ENCODE peak calls at places on chromosomes 7 and 10, in nine cellular contexts. One of them, this sample, is unnamed.

GRCh38 chr10:122112625-122113160 is 123.7 kb downstream of the TACC2 start:
- DNase-seq in GM23338: peak
- DNase-seq in neural progenitor cell: peak
- DNase-seq in K562: peak
- DNase-seq in HCT116: peak
- DNase-seq in SK-N-SH: peak
- DNase-seq in hepatocyte: peak
- DNase-seq in H1: peak
- DNase-seq in astrocyte: peak
- DNase-seq in this sample: peak

GRCh38 chr10:4315529-4315928 is 510.5 kb upstream of the AKR1E2 start:
- DNase-seq in neural progenitor cell: no peak
- DNase-seq in HCT116: no peak
- DNase-seq in GM23338: no peak
- DNase-seq in SK-N-SH: no peak
- DNase-seq in hepatocyte: no peak
- DNase-seq in H1: no peak
- DNase-seq in astrocyte: peak
- DNase-seq in K562: no peak
- DNase-seq in this sample: no peak

GRCh38 chr10:371515-371914 is 236.3 kb downstream of the ZMYND11 start:
- DNase-seq in neural progenitor cell: no peak
- DNase-seq in astrocyte: no peak
- DNase-seq in H1: no peak
- DNase-seq in GM23338: no peak
- DNase-seq in HCT116: no peak
- DNase-seq in hepatocyte: no peak
- DNase-seq in K562: no peak
- DNase-seq in SK-N-SH: no peak
- DNase-seq in this sample: no peak

GRCh38 chr10:26881600-26882331 is 21.0 kb upstream of the ABI1 start:
- DNase-seq in K562: peak
- DNase-seq in hepatocyte: peak
- DNase-seq in SK-N-SH: peak
- DNase-seq in H1: no peak
- DNase-seq in astrocyte: peak
- DNase-seq in GM23338: peak
- DNase-seq in neural progenitor cell: peak
- DNase-seq in HCT116: peak
- DNase-seq in this sample: peak

GRCh38 chr10:78972160-78972946 is 96.4 kb upstream of the ZMIZ1 start:
- DNase-seq in astrocyte: peak
- DNase-seq in hepatocyte: peak
- DNase-seq in GM23338: no peak
- DNase-seq in neural progenitor cell: peak
- DNase-seq in HCT116: peak
- DNase-seq in SK-N-SH: peak
- DNase-seq in H1: no peak
- DNase-seq in K562: peak
- DNase-seq in this sample: peak

GRCh38 chr7:66326501-66327180 is 121.5 kb downstream of the TPST1 start:
- DNase-seq in H1: no peak
- DNase-seq in HCT116: no peak
- DNase-seq in K562: no peak
- DNase-seq in neural progenitor cell: no peak
- DNase-seq in astrocyte: peak
- DNase-seq in SK-N-SH: peak
- DNase-seq in GM23338: no peak
- DNase-seq in hepatocyte: no peak
- DNase-seq in this sample: no peak

GRCh38 chr7:81244213-81244612 is 325.4 kb upstream of the SEMA3C start:
- DNase-seq in K562: no peak
- DNase-seq in SK-N-SH: no peak
- DNase-seq in astrocyte: no peak
- DNase-seq in GM23338: no peak
- DNase-seq in HCT116: peak
- DNase-seq in hepatocyte: peak
- DNase-seq in neural progenitor cell: no peak
- DNase-seq in H1: no peak
- DNase-seq in this sample: no peak

GRCh38 chr7:142263598-142264380 is 5.9 kb upstream of the PRSS58 start:
- DNase-seq in hepatocyte: no peak
- DNase-seq in astrocyte: peak
- DNase-seq in HCT116: no peak
- DNase-seq in H1: no peak
- DNase-seq in GM23338: no peak
- DNase-seq in SK-N-SH: no peak
- DNase-seq in K562: no peak
- DNase-seq in neural progenitor cell: no peak
- DNase-seq in this sample: peak

GRCh38 chr7:152451356-152451755 is 15.6 kb upstream of the KMT2C start:
- DNase-seq in SK-N-SH: no peak
- DNase-seq in neural progenitor cell: no peak
- DNase-seq in hepatocyte: no peak
- DNase-seq in GM23338: no peak
- DNase-seq in HCT116: no peak
- DNase-seq in astrocyte: no peak
- DNase-seq in K562: no peak
- DNase-seq in H1: no peak
- DNase-seq in this sample: no peak

GRCh38 chr7:134562136-134562535 is 13.2 kb downstream of the AKR1B15 start:
- DNase-seq in hepatocyte: no peak
- DNase-seq in K562: no peak
- DNase-seq in H1: no peak
- DNase-seq in neural progenitor cell: no peak
- DNase-seq in SK-N-SH: no peak
- DNase-seq in GM23338: no peak
- DNase-seq in HCT116: no peak
- DNase-seq in astrocyte: peak
- DNase-seq in this sample: peak

GRCh38 chr7:19948160-19948559 is 174.7 kb upstream of the TMEM196 start:
- DNase-seq in GM23338: no peak
- DNase-seq in SK-N-SH: no peak
- DNase-seq in HCT116: no peak
- DNase-seq in astrocyte: no peak
- DNase-seq in H1: no peak
- DNase-seq in K562: no peak
- DNase-seq in neural progenitor cell: no peak
- DNase-seq in hepatocyte: no peak
- DNase-seq in this sample: no peak

GRCh38 chr7:98613601-98614425 is 3.3 kb upstream of the NPTX2 start:
- DNase-seq in SK-N-SH: no peak
- DNase-seq in K562: no peak
- DNase-seq in HCT116: no peak
- DNase-seq in neural progenitor cell: peak
- DNase-seq in GM23338: peak
- DNase-seq in H1: no peak
- DNase-seq in hepatocyte: peak
- DNase-seq in astrocyte: peak
- DNase-seq in this sample: peak

GRCh38 chr10:124676416-124677062 is 67.6 kb downstream of the FAM53B start:
- DNase-seq in GM23338: no peak
- DNase-seq in HCT116: no peak
- DNase-seq in neural progenitor cell: no peak
- DNase-seq in K562: no peak
- DNase-seq in H1: no peak
- DNase-seq in SK-N-SH: no peak
- DNase-seq in hepatocyte: no peak
- DNase-seq in astrocyte: no peak
- DNase-seq in this sample: no peak

GRCh38 chr10:127300868-127301321 is 104.5 kb upstream of the INSYN2A start:
- DNase-seq in astrocyte: no peak
- DNase-seq in GM23338: no peak
- DNase-seq in HCT116: no peak
- DNase-seq in SK-N-SH: no peak
- DNase-seq in H1: no peak
- DNase-seq in neural progenitor cell: no peak
- DNase-seq in hepatocyte: peak
- DNase-seq in K562: no peak
- DNase-seq in this sample: no peak

GRCh38 chr10:48602401-48603135 is 2.3 kb downstream of the ARHGAP22 start:
- DNase-seq in GM23338: no peak
- DNase-seq in K562: no peak
- DNase-seq in hepatocyte: no peak
- DNase-seq in H1: no peak
- DNase-seq in astrocyte: no peak
- DNase-seq in HCT116: no peak
- DNase-seq in neural progenitor cell: no peak
- DNase-seq in SK-N-SH: no peak
- DNase-seq in this sample: no peak

GRCh38 chr7:129298268-129298893 is 73.6 kb downstream of the AHCYL2 start:
- DNase-seq in astrocyte: peak
- DNase-seq in HCT116: peak
- DNase-seq in SK-N-SH: peak
- DNase-seq in neural progenitor cell: peak
- DNase-seq in hepatocyte: peak
- DNase-seq in GM23338: peak
- DNase-seq in H1: no peak
- DNase-seq in K562: peak
- DNase-seq in this sample: peak

DNA sequence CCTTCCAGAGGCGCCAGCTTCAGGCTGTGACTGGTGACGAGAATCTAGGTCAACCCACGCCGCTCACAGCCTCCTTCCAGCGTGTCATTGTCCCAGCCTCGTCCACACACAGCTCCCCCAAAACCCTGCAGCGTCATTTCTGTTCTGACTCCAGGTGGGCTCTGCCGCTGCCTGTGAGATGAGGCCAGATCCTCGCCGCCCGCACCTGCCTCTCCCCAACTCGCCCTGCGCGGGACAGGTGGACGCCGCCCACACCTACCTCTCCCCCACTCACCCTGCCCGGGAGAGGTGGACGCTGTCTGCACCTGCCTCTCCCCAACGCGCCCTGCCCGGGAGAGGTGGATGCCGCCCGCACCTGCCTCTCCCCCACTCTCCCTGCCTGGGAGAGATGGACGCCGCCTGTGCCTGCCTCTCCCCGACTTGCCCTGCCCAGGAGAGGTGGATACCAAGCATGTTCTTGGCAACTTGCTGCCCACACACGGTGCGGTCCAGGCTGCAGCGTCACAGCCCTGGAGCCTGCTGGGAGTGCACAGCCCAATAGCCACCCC is 32.0 kb upstream of the CFAP46 start:
- DNase-seq in GM23338: no peak
- DNase-seq in H1: no peak
- DNase-seq in SK-N-SH: peak
- DNase-seq in hepatocyte: no peak
- DNase-seq in K562: no peak
- DNase-seq in astrocyte: no peak
- DNase-seq in neural progenitor cell: no peak
- DNase-seq in HCT116: no peak
- DNase-seq in this sample: no peak
- H3K4me2 ChIP-seq in GM23338: no peak
- H3K4me2 ChIP-seq in H1: no peak
- H3K4me2 ChIP-seq in SK-N-SH: no peak
- H3K4me2 ChIP-seq in hepatocyte: no peak
- H3K4me2 ChIP-seq in K562: no peak
- H3K4me2 ChIP-seq in astrocyte: no peak
- H3K4me2 ChIP-seq in neural progenitor cell: no peak
- H3K4me2 ChIP-seq in HCT116: no peak
- H3K4me2 ChIP-seq in this sample: no peak

GRCh38 chr7:18916826-18917225 is 200.6 kb downstream of the TWIST1 start:
- DNase-seq in GM23338: no peak
- DNase-seq in hepatocyte: no peak
- DNase-seq in SK-N-SH: no peak
- DNase-seq in HCT116: no peak
- DNase-seq in neural progenitor cell: no peak
- DNase-seq in K562: no peak
- DNase-seq in H1: no peak
- DNase-seq in astrocyte: no peak
- DNase-seq in this sample: no peak
- H2AFZ ChIP-seq in GM23338: no peak
- H2AFZ ChIP-seq in hepatocyte: no peak
- H2AFZ ChIP-seq in SK-N-SH: no peak
- H2AFZ ChIP-seq in HCT116: no peak
- H2AFZ ChIP-seq in neural progenitor cell: no peak
- H2AFZ ChIP-seq in K562: no peak
- H2AFZ ChIP-seq in H1: no peak
- H2AFZ ChIP-seq in astrocyte: no peak
- H2AFZ ChIP-seq in this sample: no peak

GRCh38 chr7:40827217-40828085 is 692.6 kb downstream of the SUGCT start:
- DNase-seq in K562: no peak
- DNase-seq in HCT116: no peak
- DNase-seq in astrocyte: peak
- DNase-seq in GM23338: peak
- DNase-seq in SK-N-SH: no peak
- DNase-seq in H1: no peak
- DNase-seq in hepatocyte: peak
- DNase-seq in neural progenitor cell: peak
- DNase-seq in this sample: peak

GRCh38 chr7:40829201-40829600 is 694.4 kb downstream of the SUGCT start:
- DNase-seq in HCT116: no peak
- DNase-seq in astrocyte: no peak
- DNase-seq in GM23338: no peak
- DNase-seq in SK-N-SH: no peak
- DNase-seq in H1: no peak
- DNase-seq in hepatocyte: no peak
- DNase-seq in K562: no peak
- DNase-seq in neural progenitor cell: no peak
- DNase-seq in this sample: no peak

GRCh38 chr7:40828686-40829085 is 693.9 kb downstream of the SUGCT start:
- DNase-seq in astrocyte: no peak
- DNase-seq in HCT116: no peak
- DNase-seq in H1: no peak
- DNase-seq in K562: no peak
- DNase-seq in hepatocyte: no peak
- DNase-seq in GM23338: no peak
- DNase-seq in SK-N-SH: no peak
- DNase-seq in neural progenitor cell: no peak
- DNase-seq in this sample: no peak

GRCh38 chr7:40824461-40824860 is 689.7 kb downstream of the SUGCT start:
- DNase-seq in astrocyte: no peak
- DNase-seq in K562: no peak
- DNase-seq in neural progenitor cell: no peak
- DNase-seq in hepatocyte: no peak
- DNase-seq in HCT116: no peak
- DNase-seq in H1: no peak
- DNase-seq in GM23338: no peak
- DNase-seq in SK-N-SH: no peak
- DNase-seq in this sample: peak

GRCh38 chr7:40826419-40827216 is 691.8 kb downstream of the SUGCT start:
- DNase-seq in H1: no peak
- DNase-seq in neural progenitor cell: peak
- DNase-seq in SK-N-SH: no peak
- DNase-seq in K562: no peak
- DNase-seq in astrocyte: peak
- DNase-seq in hepatocyte: no peak
- DNase-seq in HCT116: no peak
- DNase-seq in GM23338: peak
- DNase-seq in this sample: peak
- H3K4me2 ChIP-seq in H1: peak
- H3K4me2 ChIP-seq in neural progenitor cell: peak
- H3K4me2 ChIP-seq in SK-N-SH: peak
- H3K4me2 ChIP-seq in K562: no peak
- H3K4me2 ChIP-seq in astrocyte: peak
- H3K4me2 ChIP-seq in hepatocyte: peak
- H3K4me2 ChIP-seq in HCT116: no peak
- H3K4me2 ChIP-seq in GM23338: peak
- H3K4me2 ChIP-seq in this sample: peak

DNA sequence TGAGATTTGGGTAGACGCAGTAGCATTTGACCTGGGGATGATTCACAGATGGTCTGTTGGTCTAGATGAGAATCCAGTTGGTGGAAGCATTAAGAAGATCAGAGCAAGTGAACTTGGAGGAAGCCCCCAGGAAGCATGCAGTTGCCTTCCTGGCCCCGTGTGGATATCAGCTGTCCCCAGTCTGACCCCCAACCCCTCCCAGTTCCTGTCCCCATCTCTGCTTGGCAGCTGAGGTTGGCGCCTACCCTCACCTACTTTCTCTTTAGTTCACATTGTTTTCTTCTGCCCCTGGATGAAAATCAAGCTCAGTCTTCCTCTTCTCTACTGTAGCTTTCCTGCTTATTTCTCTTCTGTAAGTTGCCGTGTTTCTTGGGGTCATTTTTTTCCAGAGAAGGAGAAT is 227.9 kb downstream of the GATA3 start:
- DNase-seq in neural progenitor cell: no peak
- DNase-seq in hepatocyte: no peak
- DNase-seq in GM23338: no peak
- DNase-seq in HCT116: no peak
- DNase-seq in astrocyte: no peak
- DNase-seq in SK-N-SH: no peak
- DNase-seq in K562: no peak
- DNase-seq in H1: no peak
- DNase-seq in this sample: no peak
- H2AFZ ChIP-seq in neural progenitor cell: no peak
- H2AFZ ChIP-seq in hepatocyte: no peak
- H2AFZ ChIP-seq in GM23338: no peak
- H2AFZ ChIP-seq in HCT116: no peak
- H2AFZ ChIP-seq in astrocyte: no peak
- H2AFZ ChIP-seq in SK-N-SH: no peak
- H2AFZ ChIP-seq in K562: no peak
- H2AFZ ChIP-seq in H1: no peak
- H2AFZ ChIP-seq in this sample: no peak

This sample was measured in mammary epithelial cell.